ENCODE peak calls at places on chromosomes 12 and 14, in eight cellular contexts. One of them, this sample, is unnamed.

GRCh38 chr12:1795785-1796514 is 24.4 kb upstream of the LRTM2 start:
- DNase-seq in GM04504: peak
- DNase-seq in MV-4-11: peak
- DNase-seq in DMS 273 treated with DMSO at 0.1 percent for 48 hours: peak
- DNase-seq in D341Med: peak
- DNase-seq in aorta: peak
- DNase-seq in WERI-Rb-1: peak
- DNase-seq in transverse colon: peak
- DNase-seq in this sample: peak

GRCh38 chr12:1594295-1595025 is at the start of gene FBXL14:
- DNase-seq in GM04504: no peak
- DNase-seq in MV-4-11: peak
- DNase-seq in DMS 273 treated with DMSO at 0.1 percent for 48 hours: peak
- DNase-seq in D341Med: peak
- DNase-seq in aorta: peak
- DNase-seq in WERI-Rb-1: peak
- DNase-seq in transverse colon: peak
- DNase-seq in this sample: peak

GRCh38 chr12:42326466-42327226 is 679 bp downstream of the PPHLN1 start:
- DNase-seq in GM04504: peak
- DNase-seq in MV-4-11: peak
- DNase-seq in DMS 273 treated with DMSO at 0.1 percent for 48 hours: no peak
- DNase-seq in D341Med: peak
- DNase-seq in aorta: no peak
- DNase-seq in WERI-Rb-1: no peak
- DNase-seq in transverse colon: peak
- DNase-seq in this sample: peak

GRCh38 chr12:46465307-46465706 is 92.7 kb upstream of the SLC38A2 start:
- DNase-seq in GM04504: no peak
- DNase-seq in MV-4-11: no peak
- DNase-seq in DMS 273 treated with DMSO at 0.1 percent for 48 hours: no peak
- DNase-seq in D341Med: no peak
- DNase-seq in aorta: no peak
- DNase-seq in WERI-Rb-1: no peak
- DNase-seq in transverse colon: no peak
- DNase-seq in this sample: no peak

GRCh38 chr12:67220065-67220464 is 49.1 kb upstream of the CAND1 start:
- DNase-seq in GM04504: no peak
- DNase-seq in MV-4-11: no peak
- DNase-seq in DMS 273 treated with DMSO at 0.1 percent for 48 hours: peak
- DNase-seq in D341Med: peak
- DNase-seq in aorta: no peak
- DNase-seq in WERI-Rb-1: peak
- DNase-seq in transverse colon: peak
- DNase-seq in this sample: peak

GRCh38 chr14:80847093-80847492 is 94.4 kb downstream of the CEP128 start:
- DNase-seq in GM04504: no peak
- DNase-seq in MV-4-11: no peak
- DNase-seq in DMS 273 treated with DMSO at 0.1 percent for 48 hours: no peak
- DNase-seq in D341Med: no peak
- DNase-seq in aorta: no peak
- DNase-seq in WERI-Rb-1: no peak
- DNase-seq in transverse colon: no peak
- DNase-seq in this sample: no peak

GRCh38 chr14:104388011-104388521 is 191.5 kb upstream of the C14orf180 start:
- DNase-seq in GM04504: no peak
- DNase-seq in MV-4-11: no peak
- DNase-seq in DMS 273 treated with DMSO at 0.1 percent for 48 hours: no peak
- DNase-seq in D341Med: peak
- DNase-seq in aorta: peak
- DNase-seq in WERI-Rb-1: no peak
- DNase-seq in transverse colon: no peak
- DNase-seq in this sample: no peak

GRCh38 chr12:51270067-51270846 is at the start of gene SMAGP:
- DNase-seq in GM04504: no peak
- DNase-seq in MV-4-11: no peak
- DNase-seq in DMS 273 treated with DMSO at 0.1 percent for 48 hours: no peak
- DNase-seq in D341Med: peak
- DNase-seq in aorta: peak
- DNase-seq in WERI-Rb-1: peak
- DNase-seq in transverse colon: peak
- DNase-seq in this sample: no peak

GRCh38 chr14:93103392-93104080 is 12.2 kb downstream of the ITPK1 start:
- DNase-seq in GM04504: no peak
- DNase-seq in MV-4-11: peak
- DNase-seq in DMS 273 treated with DMSO at 0.1 percent for 48 hours: no peak
- DNase-seq in D341Med: no peak
- DNase-seq in aorta: no peak
- DNase-seq in WERI-Rb-1: no peak
- DNase-seq in transverse colon: peak
- DNase-seq in this sample: no peak

GRCh38 chr14:96824283-96824682 is 27.1 kb downstream of the VRK1 start:
- DNase-seq in GM04504: peak
- DNase-seq in MV-4-11: no peak
- DNase-seq in DMS 273 treated with DMSO at 0.1 percent for 48 hours: no peak
- DNase-seq in D341Med: no peak
- DNase-seq in aorta: no peak
- DNase-seq in WERI-Rb-1: no peak
- DNase-seq in transverse colon: no peak
- DNase-seq in this sample: peak

GRCh38 chr12:111842556-111843396 is 748 bp downstream of the MAPKAPK5 start:
- DNase-seq in GM04504: no peak
- DNase-seq in MV-4-11: no peak
- DNase-seq in DMS 273 treated with DMSO at 0.1 percent for 48 hours: no peak
- DNase-seq in D341Med: peak
- DNase-seq in aorta: no peak
- DNase-seq in WERI-Rb-1: no peak
- DNase-seq in transverse colon: peak
- DNase-seq in this sample: peak

GRCh38 chr12:125329239-125330238 is 264.3 kb downstream of the AACS start:
- DNase-seq in GM04504: no peak
- DNase-seq in MV-4-11: no peak
- DNase-seq in DMS 273 treated with DMSO at 0.1 percent for 48 hours: no peak
- DNase-seq in D341Med: no peak
- DNase-seq in aorta: no peak
- DNase-seq in WERI-Rb-1: peak
- DNase-seq in transverse colon: no peak
- DNase-seq in this sample: no peak

GRCh38 chr14:68783408-68784297 is 9.2 kb downstream of the ZFP36L1 start:
- DNase-seq in GM04504: no peak
- DNase-seq in MV-4-11: no peak
- DNase-seq in DMS 273 treated with DMSO at 0.1 percent for 48 hours: no peak
- DNase-seq in D341Med: peak
- DNase-seq in aorta: no peak
- DNase-seq in WERI-Rb-1: no peak
- DNase-seq in transverse colon: peak
- DNase-seq in this sample: no peak

GRCh38 chr12:120700863-120701262 is 9.4 kb upstream of the UNC119B start:
- DNase-seq in GM04504: no peak
- DNase-seq in MV-4-11: no peak
- DNase-seq in DMS 273 treated with DMSO at 0.1 percent for 48 hours: no peak
- DNase-seq in D341Med: peak
- DNase-seq in aorta: no peak
- DNase-seq in WERI-Rb-1: no peak
- DNase-seq in transverse colon: no peak
- DNase-seq in this sample: no peak

GRCh38 chr12:132019891-132020290 is 70.1 kb downstream of the EP400 start:
- DNase-seq in GM04504: no peak
- DNase-seq in MV-4-11: no peak
- DNase-seq in DMS 273 treated with DMSO at 0.1 percent for 48 hours: no peak
- DNase-seq in D341Med: no peak
- DNase-seq in aorta: no peak
- DNase-seq in WERI-Rb-1: no peak
- DNase-seq in transverse colon: no peak
- DNase-seq in this sample: no peak

GRCh38 chr14:100604709-100605108 is 17.5 kb upstream of the BEGAIN start:
- DNase-seq in GM04504: no peak
- DNase-seq in MV-4-11: no peak
- DNase-seq in DMS 273 treated with DMSO at 0.1 percent for 48 hours: no peak
- DNase-seq in D341Med: no peak
- DNase-seq in aorta: peak
- DNase-seq in WERI-Rb-1: no peak
- DNase-seq in transverse colon: peak
- DNase-seq in this sample: no peak

GRCh38 chr14:99809864-99810854 is 16.9 kb downstream of the EML1 start:
- DNase-seq in GM04504: no peak
- DNase-seq in MV-4-11: peak
- DNase-seq in DMS 273 treated with DMSO at 0.1 percent for 48 hours: no peak
- DNase-seq in D341Med: no peak
- DNase-seq in aorta: no peak
- DNase-seq in WERI-Rb-1: no peak
- DNase-seq in transverse colon: no peak
- DNase-seq in this sample: no peak

GRCh38 chr14:104252256-104253215 is 114.1 kb downstream of the KIF26A start:
- DNase-seq in GM04504: no peak
- DNase-seq in MV-4-11: no peak
- DNase-seq in DMS 273 treated with DMSO at 0.1 percent for 48 hours: no peak
- DNase-seq in D341Med: peak
- DNase-seq in aorta: no peak
- DNase-seq in WERI-Rb-1: no peak
- DNase-seq in transverse colon: no peak
- DNase-seq in this sample: no peak

GRCh38 chr12:17383321-17383720 is 706.7 kb downstream of the RERGL start:
- DNase-seq in GM04504: no peak
- DNase-seq in MV-4-11: no peak
- DNase-seq in DMS 273 treated with DMSO at 0.1 percent for 48 hours: no peak
- DNase-seq in D341Med: no peak
- DNase-seq in aorta: no peak
- DNase-seq in WERI-Rb-1: no peak
- DNase-seq in transverse colon: no peak
- DNase-seq in this sample: no peak

GRCh38 chr14:36538051-36538450 is 18.0 kb upstream of the NKX2-1 start:
- DNase-seq in GM04504: no peak
- DNase-seq in MV-4-11: no peak
- DNase-seq in DMS 273 treated with DMSO at 0.1 percent for 48 hours: no peak
- DNase-seq in D341Med: no peak
- DNase-seq in aorta: no peak
- DNase-seq in WERI-Rb-1: no peak
- DNase-seq in transverse colon: no peak
- DNase-seq in this sample: no peak

GRCh38 chr12:41545761-41546160 is 357.6 kb downstream of the PDZRN4 start:
- DNase-seq in GM04504: no peak
- DNase-seq in MV-4-11: no peak
- DNase-seq in DMS 273 treated with DMSO at 0.1 percent for 48 hours: no peak
- DNase-seq in D341Med: no peak
- DNase-seq in aorta: no peak
- DNase-seq in WERI-Rb-1: no peak
- DNase-seq in transverse colon: no peak
- DNase-seq in this sample: no peak

GRCh38 chr14:97687944-97688625 is 890.9 kb downstream of the VRK1 start:
- DNase-seq in GM04504: peak
- DNase-seq in MV-4-11: no peak
- DNase-seq in DMS 273 treated with DMSO at 0.1 percent for 48 hours: no peak
- DNase-seq in D341Med: no peak
- DNase-seq in aorta: no peak
- DNase-seq in WERI-Rb-1: no peak
- DNase-seq in transverse colon: no peak
- DNase-seq in this sample: no peak

GRCh38 chr12:124601699-124602098 is 34.3 kb upstream of the NCOR2 start:
- DNase-seq in GM04504: peak
- DNase-seq in MV-4-11: no peak
- DNase-seq in DMS 273 treated with DMSO at 0.1 percent for 48 hours: no peak
- DNase-seq in D341Med: no peak
- DNase-seq in aorta: no peak
- DNase-seq in WERI-Rb-1: no peak
- DNase-seq in transverse colon: no peak
- DNase-seq in this sample: no peak

GRCh38 chr12:109065154-109065852 is 12.9 kb downstream of the USP30 start:
- DNase-seq in GM04504: no peak
- DNase-seq in MV-4-11: no peak
- DNase-seq in DMS 273 treated with DMSO at 0.1 percent for 48 hours: no peak
- DNase-seq in D341Med: no peak
- DNase-seq in aorta: no peak
- DNase-seq in WERI-Rb-1: no peak
- DNase-seq in transverse colon: peak
- DNase-seq in this sample: no peak